ENCODE peak calls at places on chromosomes 3 and 15, in seven cellular contexts. T is Panc1; Y is cardiac muscle cell; Z is AG04450; N is CD4-positive, alpha-beta memory T cell; W is psoas muscle; M is sigmoid colon. J is an unnamed sample.

GRCh38 chr3:157204431-157204830 is 44.5 kb upstream of the CCNL1 start:
- DNase-seq in Y (peak; percentile 19), Z (peak; percentile 11), T (peak; percentile 22), N (no peak), W (no peak), M (no peak), J (no peak)

GRCh38 chr3:149377408-149378111 is at the start of gene TM4SF1:
- DNase-seq in W (peak; percentile 62), Z (peak; percentile 78), N (no peak), T (peak; percentile 98), M (peak; percentile 62), Y (no peak), J (no peak)

GRCh38 chr3:147943265-147943945 is 534.2 kb downstream of the ZIC1 start:
- DNase-seq in Y (no peak), Z (peak; percentile 71), M (no peak), T (no peak), W (no peak), N (no peak), J (no peak)

GRCh38 chr15:101440846-101441590 is 48.5 kb downstream of the PCSK6 start:
- DNase-seq in Y (no peak), N (no peak), T (no peak), Z (no peak), M (peak; percentile 35), W (no peak), J (no peak)

GRCh38 chr15:31062965-31063355 is 38.6 kb downstream of the TRPM1 start:
- DNase-seq in N (no peak), T (no peak), Y (no peak), W (no peak), M (no peak), Z (no peak), J (no peak)

GRCh38 chr3:169661567-169662214 is 1.8 kb downstream of the MECOM start:
- DNase-seq in Z (no peak), W (peak; percentile 21), Y (peak; percentile 70), N (no peak), T (no peak), M (no peak), J (no peak)

GRCh38 chr15:100727291-100727851 is 125.0 kb downstream of the ASB7 start:
- DNase-seq in Y (no peak), T (no peak), N (no peak), W (no peak), Z (no peak), M (no peak), J (no peak)

GRCh38 chr3:60571511-60571910 is 679.7 kb downstream of the FHIT start:
- DNase-seq in Z (no peak), Y (no peak), W (no peak), T (no peak), M (no peak), N (no peak), J (no peak)

GRCh38 chr15:36594556-36595090 is 15.2 kb downstream of the CDIN1 start:
- DNase-seq in Z (no peak), Y (no peak), N (no peak), W (no peak), M (no peak), T (no peak), J (no peak)

GRCh38 chr15:75043509-75044257 is 20.3 kb downstream of the PPCDC start:
- DNase-seq in M (peak; percentile 98), Y (no peak), T (no peak), Z (peak; percentile 98), W (peak; percentile 96), N (no peak), J (no peak)

GRCh38 chr3:182309120-182309519 is 484.2 kb upstream of the ATP11B start:
- DNase-seq in M (no peak), T (no peak), Y (peak; percentile 14), Z (no peak), W (no peak), N (no peak), J (no peak)

GRCh38 chr3:138351916-138352555 is 3.7 kb downstream of the MRAS start:
- DNase-seq in N (no peak), W (peak; percentile 34), T (no peak), M (peak; percentile 22), Y (no peak), Z (no peak), J (no peak)

GRCh38 chr15:77907824-77908751 is 169.4 kb downstream of the TBC1D2B start:
- DNase-seq in M (peak; percentile 57), W (no peak), T (no peak), Z (no peak), Y (peak; percentile 76), N (peak; percentile 12), J (no peak)

GRCh38 chr3:133944181-133944580 is 48.5 kb upstream of the RAB6B start:
- DNase-seq in Z (no peak), T (peak; percentile 7), N (no peak), M (peak; percentile 46), Y (no peak), W (no peak), J (no peak)

GRCh38 chr3:133942761-133943535 is 47.3 kb upstream of the RAB6B start:
- DNase-seq in Z (no peak), Y (no peak), W (no peak), N (no peak), T (no peak), M (no peak), J (no peak)

GRCh38 chr3:133945696-133946095 is 50.0 kb upstream of the RAB6B start:
- DNase-seq in M (peak; percentile 36), W (no peak), T (no peak), N (no peak), Z (no peak), Y (no peak), J (no peak)

GRCh38 chr3:133944641-133945441 is 49.2 kb upstream of the RAB6B start:
- DNase-seq in Y (no peak), Z (no peak), T (no peak), N (no peak), M (peak; percentile 64), W (no peak), J (no peak)

GRCh38 chr3:133943639-133944131 is 48.0 kb upstream of the RAB6B start:
- DNase-seq in Z (peak; percentile 87), M (peak; percentile 56), T (peak; percentile 54), W (no peak), N (no peak), Y (no peak), J (no peak)
- H3K9me3 ChIP-seq in Z (no peaks in the 10 kb centered on the region), M (no peaks in the 10 kb centered on the region), T (no peaks in the 10 kb centered on the region), W (no peaks in the 10 kb centered on the region), N (no peaks in the 10 kb centered on the region), Y (no peaks in the 10 kb centered on the region), J (no peaks in the 10 kb centered on the region)

GRCh38 chr15:38533416-38533915 is 31.1 kb downstream of the RASGRP1 start:
- DNase-seq in N (no peak), T (no peak), Y (no peak), M (no peak), W (no peak), Z (no peak), J (no peak)
- H3K9me3 ChIP-seq in N (no peaks in the 10 kb centered on the region), T (no peaks in the 10 kb centered on the region), Y (no peaks in the 10 kb centered on the region), M (no peaks in the 10 kb centered on the region), W (no peaks in the 10 kb centered on the region), Z (no peaks in the 10 kb centered on the region), J (no peaks in the 10 kb centered on the region)

DNA sequence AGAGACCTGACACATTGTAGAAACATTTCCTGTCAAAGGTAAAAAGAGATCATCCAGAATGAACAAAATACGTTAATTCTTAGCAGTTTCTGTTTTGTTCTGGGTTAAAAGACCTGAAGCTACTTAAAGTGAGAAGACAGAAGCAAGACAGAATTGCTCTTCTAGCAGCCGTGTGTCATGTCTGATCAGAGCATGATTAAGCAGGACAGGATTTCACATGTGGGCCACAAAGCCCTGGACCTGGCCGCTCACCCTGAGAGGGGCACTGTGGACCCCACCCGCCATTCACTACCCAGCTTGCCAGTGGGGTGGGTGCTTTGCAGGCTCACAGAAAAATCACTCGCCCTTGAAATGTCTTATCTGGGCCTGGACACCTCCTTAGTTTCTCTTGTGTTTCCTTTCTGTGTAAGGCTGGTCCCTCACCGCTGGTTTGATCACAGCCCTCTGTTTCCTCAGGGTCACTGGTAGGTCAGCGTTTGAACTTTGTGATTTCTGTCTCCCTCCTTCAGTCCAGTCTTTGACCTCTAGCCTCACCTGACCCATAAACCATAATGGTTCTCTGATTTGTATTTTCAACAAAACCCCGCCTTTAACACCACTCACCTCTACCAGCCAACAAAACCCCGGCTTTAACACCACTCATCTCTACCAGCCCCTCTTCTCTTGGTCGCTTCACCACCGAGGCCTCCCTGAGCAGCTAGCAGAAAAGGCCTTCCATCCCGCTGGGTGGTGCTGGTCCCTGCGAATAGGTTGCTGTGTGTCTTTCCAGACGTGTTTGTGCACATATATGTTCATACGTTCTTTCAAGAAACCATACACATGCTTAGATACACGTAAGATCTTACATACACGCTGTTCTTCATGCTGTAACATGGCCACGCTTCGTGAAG is 185.0 kb downstream of the OR4M2 start:
- DNase-seq in Z (no peak), Y (no peak), T (no peak), N (no peak), M (no peak), W (no peak), J (no peak)
- H3K9me3 ChIP-seq in Z (peaks cover 55% of the 10 kb centered on the region), Y (no peaks in the 10 kb centered on the region), T (no peaks in the 10 kb centered on the region), N (no peaks in the 10 kb centered on the region), M (no peaks in the 10 kb centered on the region), W (no peaks in the 10 kb centered on the region), J (no peaks in the 10 kb centered on the region)

GRCh38 chr15:26996250-26996649 is 25.3 kb downstream of the GABRG3 start:
- DNase-seq in Z (no peak), Y (no peak), N (no peak), M (no peak), T (no peak), W (no peak), J (no peak)
- H3K9me3 ChIP-seq in Z (no peaks in the 10 kb centered on the region), Y (no peaks in the 10 kb centered on the region), N (no peaks in the 10 kb centered on the region), M (peaks cover 6% of the 10 kb centered on the region), T (peaks cover 5% of the 10 kb centered on the region), W (no peaks in the 10 kb centered on the region), J (no peaks in the 10 kb centered on the region)

GRCh38 chr15:95698230-95698629 is 632.3 kb upstream of the NR2F2 start:
- DNase-seq in T (no peak), N (no peak), W (no peak), Z (no peak), M (no peak), Y (no peak), J (no peak)

GRCh38 chr15:95699578-95699977 is 630.9 kb upstream of the NR2F2 start:
- DNase-seq in N (no peak), Y (no peak), M (no peak), W (no peak), T (no peak), Z (no peak), J (no peak)

GRCh38 chr15:95698971-95699370 is 631.5 kb upstream of the NR2F2 start:
- DNase-seq in W (no peak), N (no peak), Y (no peak), T (no peak), Z (no peak), M (no peak), J (no peak)

GRCh38 chr15:95701410-95701809 is 629.1 kb upstream of the NR2F2 start:
- DNase-seq in T (no peak), N (no peak), W (no peak), M (no peak), Y (no peak), Z (no peak), J (no peak)
- H3K9me3 ChIP-seq in T (peaks cover 4% of the 10 kb centered on the region), N (no peaks in the 10 kb centered on the region), W (peaks cover 12% of the 10 kb centered on the region), M (peaks cover 2% of the 10 kb centered on the region), Y (peaks cover 5% of the 10 kb centered on the region), Z (peaks cover 11% of the 10 kb centered on the region), J (no peaks in the 10 kb centered on the region)

DNA sequence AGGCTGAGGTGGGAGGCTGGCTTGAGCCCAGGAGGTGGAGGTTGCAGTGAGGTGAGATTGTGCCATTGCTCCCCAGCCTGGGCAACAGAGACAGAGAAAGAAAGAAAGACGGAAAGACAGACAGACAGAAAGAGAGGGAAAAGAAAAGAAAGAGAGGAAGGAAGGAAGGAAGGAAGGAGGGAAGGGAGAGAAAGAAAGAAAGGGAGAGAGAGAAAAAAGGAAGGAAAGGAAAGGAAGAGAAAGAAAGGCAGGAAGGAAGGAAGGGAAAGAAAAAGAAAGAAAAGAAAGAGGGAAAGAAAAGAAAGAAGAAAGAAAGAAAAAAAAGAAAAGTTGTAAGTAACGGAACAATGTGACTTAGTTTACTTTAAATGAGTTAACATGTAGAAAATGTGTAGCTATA is 260.7 kb upstream of the GRM7 start:
- DNase-seq in Y (no peak), Z (no peak), M (no peak), N (no peak), T (no peak), W (no peak), J (no peak)
- H3K9me3 ChIP-seq in Y (no peaks in the 10 kb centered on the region), Z (no peaks in the 10 kb centered on the region), M (no peaks in the 10 kb centered on the region), N (no peaks in the 10 kb centered on the region), T (no peaks in the 10 kb centered on the region), W (peaks cover under 1% of the 10 kb centered on the region), J (peaks cover 4% of the 10 kb centered on the region)